ENCODE peak calls at places on chromosome 12, in seven cellular contexts. R is GM20000; C is stimulated activated CD4-positive, alpha-beta T cell treated with anti-CD3 and anti-CD28 coated beads, TNF-alpha, amount 100 ng/mL, for 1 hour; I is activated naive CD8-positive, alpha-beta T cell treated with anti-CD3 and anti-CD28 coated beads for 36 hours; Z is NCI-H1092 treated with DMSO at 0.1 percent for 48 hours; D is H4; W is smooth muscle cell of the brain vasculature. T is an unnamed sample.

GRCh38 chr12:19689801-19690472 is 250.6 kb downstream of the AEBP2 start:
- DNase-seq in C (no peak), Z (peak), R (no peak), D (no peak), W (no peak), I (no peak), T (no peak)

GRCh38 chr12:6536894-6537579 is 2.7 kb downstream of the GAPDH start:
- DNase-seq in C (no peak), R (no peak), D (no peak), W (no peak), Z (no peak), I (peak), T (peak)

GRCh38 chr12:68998036-68998435 is 65.1 kb upstream of the CPM start:
- DNase-seq in Z (no peak), C (no peak), I (no peak), D (no peak), R (no peak), W (no peak), T (no peak)

GRCh38 chr12:79309039-79309438 is 381.7 kb downstream of the PAWR start:
- DNase-seq in Z (no peak), I (no peak), W (no peak), C (no peak), D (no peak), R (no peak), T (no peak)

GRCh38 chr12:12443482-12443881 is 86.6 kb downstream of the BORCS5 start:
- DNase-seq in I (no peak), D (no peak), W (no peak), Z (no peak), R (no peak), C (no peak), T (no peak)

GRCh38 chr12:111068281-111068680 is 147.9 kb upstream of the MYL2 start:
- DNase-seq in D (no peak), W (no peak), C (no peak), Z (no peak), I (peak), R (no peak), T (no peak)

GRCh38 chr12:121530600-121531355 is 50.0 kb downstream of the KDM2B start:
- DNase-seq in C (no peak), I (peak), R (peak), Z (no peak), W (peak), D (peak), T (peak)

GRCh38 chr12:101209319-101210302 is at the start of gene SLC5A8:
- DNase-seq in R (no peak), I (no peak), D (no peak), C (no peak), Z (no peak), W (no peak), T (no peak)

GRCh38 chr12:65232490-65233077 is 45.9 kb upstream of the MSRB3 start:
- DNase-seq in I (no peak), R (peak), Z (no peak), D (no peak), W (no peak), C (no peak), T (peak)

GRCh38 chr12:4956054-4956453 is 46.3 kb downstream of the KCNA1 start:
- DNase-seq in C (no peak), D (no peak), I (no peak), W (no peak), R (no peak), Z (no peak), T (no peak)

GRCh38 chr12:10191865-10192264 is 13.0 kb downstream of the TMEM52B start:
- DNase-seq in W (no peak), C (no peak), I (no peak), R (no peak), D (no peak), Z (no peak), T (no peak)

T was measured in Karpas-422.